ENCODE peak calls at places on chromosomes 16 and 17, in nine cellular contexts. Y is nephron progenitor cell; C is NCI-H1694 treated with DMSO at 0.1 percent for 48 hours; E is activated T-helper 1 cell treated with anti-CD3 and anti-CD28 coated beads, Interleukin-12 subunit alpha, Interleukin-12 subunit beta, Interleukin-2, Interleukin-4 antibody, amounts not matched to agents 30 ng/mL and 10 ng/mL and 1 ng/mL, durations not matched to agents 14 hours and 24 hours and 36 hours; T is transverse colon; H is sciatic nerve; P is ascending aorta; W is GM04503; I is EL. F is an unnamed sample.

GRCh38 chr17:2123467-2124251 is 68.8 kb downstream of the HIC1 start:
- DNase-seq in H (no peak), I (peak), Y (no peak), P (no peak), C (no peak), T (peak), E (no peak), W (no peak), F (no peak)

GRCh38 chr17:21174719-21175118 is 39.2 kb downstream of the TMEM11 start:
- DNase-seq in I (peak), H (peak), W (peak), C (no peak), E (no peak), P (peak), Y (no peak), T (no peak), F (no peak)

GRCh38 chr16:89561195-89562026 is 929 bp downstream of the RPL13 start:
- DNase-seq in C (no peak), T (no peak), E (no peak), W (no peak), I (no peak), H (no peak), P (no peak), Y (no peak), F (no peak)

GRCh38 chr16:65489531-65490023 is 367.7 kb upstream of the CDH11 start:
- DNase-seq in T (no peak), W (no peak), C (no peak), Y (no peak), I (no peak), P (no peak), H (no peak), E (no peak), F (no peak)

GRCh38 chr17:17535957-17536356 is 39.8 kb upstream of the RASD1 start:
- DNase-seq in T (peak), H (peak), E (no peak), P (peak), I (peak), Y (no peak), W (no peak), C (no peak), F (no peak)

GRCh38 chr16:88387941-88388627 is 5.3 kb downstream of the ZNF469 start:
- DNase-seq in T (peak), W (peak), C (no peak), P (peak), H (no peak), Y (no peak), I (peak), E (no peak), F (no peak)

GRCh38 chr16:51569204-51569911 is 418.3 kb upstream of the SALL1 start:
- DNase-seq in I (peak), W (no peak), C (no peak), Y (no peak), E (no peak), H (no peak), T (no peak), P (no peak), F (no peak)

GRCh38 chr17:17201271-17201670 is 4.9 kb downstream of the PLD6 start:
- DNase-seq in I (no peak), H (no peak), Y (no peak), C (no peak), W (no peak), E (no peak), P (no peak), T (no peak), F (no peak)

GRCh38 chr17:48181653-48182052 is 74.1 kb downstream of the SNX11 start:
- DNase-seq in E (no peak), P (no peak), H (no peak), W (no peak), C (no peak), Y (peak), T (no peak), I (peak), F (no peak)

F was measured in brain pericyte.